ENCODE peak calls at places on chromosomes 2 and 18, in five cellular contexts. Z is IMR-90, F is OCI-LY7, P is lower lobe of right lung, U is AG10803. Y is an unnamed sample.

GRCh38 chr2:222959358-222959757 is 92.6 kb upstream of the KCNE4 start:
- DNase-seq in Z (peak; percentile 87), P (no peak), F (no peak), U (peak; percentile 94), Y (no peak)

GRCh38 chr2:98455494-98455976 is 10.9 kb downstream of the INPP4A start:
- DNase-seq in P (no peak), Z (peak; percentile 64), U (peak; percentile 36), F (no peak), Y (peak; percentile 48)

GRCh38 chr18:56068030-56068671 is 480.2 kb upstream of the TCF4 start:
- DNase-seq in F (no peak), P (no peak), U (peak; percentile 82), Z (peak; percentile 89), Y (no peak)

GRCh38 chr18:7158201-7158600 is 40.6 kb upstream of the LAMA1 start:
- DNase-seq in Z (peak; percentile 79), U (peak; percentile 47), F (no peak), P (no peak), Y (no peak)

GRCh38 chr2:226794751-226795171 is 4.9 kb downstream of the IRS1 start:
- DNase-seq in Z (peak; percentile 81), P (no peak), U (peak; percentile 75), F (no peak), Y (no peak)

GRCh38 chr2:32925976-32926707 is 20.6 kb upstream of the LTBP1 start:
- DNase-seq in U (no peak), P (no peak), Z (no peak), F (no peak), Y (no peak)

GRCh38 chr2:98483257-98483861 is 38.7 kb downstream of the INPP4A start:
- DNase-seq in U (no peak), P (no peak), F (peak; percentile 20), Z (no peak), Y (peak; percentile 65)

GRCh38 chr2:197931661-197932312 is 127.4 kb downstream of the PLCL1 start:
- DNase-seq in Z (peak; percentile 24), U (peak; percentile 78), F (no peak), P (no peak), Y (no peak)

GRCh38 chr2:234836251-234836650 is 115.6 kb upstream of the SH3BP4 start:
- DNase-seq in Z (no peak), U (no peak), F (no peak), P (no peak), Y (no peak)

GRCh38 chr2:226380679-226381078 is 418.9 kb downstream of the IRS1 start:
- DNase-seq in Z (no peak), F (no peak), P (no peak), U (no peak), Y (no peak)

GRCh38 chr2:174023591-174024523 is 58.7 kb upstream of the SP3 start:
- DNase-seq in Z (peak; percentile 95), P (peak; percentile 71), U (peak; percentile 95), F (no peak), Y (no peak)

GRCh38 chr2:209113030-209113429 is 310.8 kb upstream of the MAP2 start:
- DNase-seq in P (no peak), Z (no peak), U (no peak), F (no peak), Y (no peak)

GRCh38 chr2:14633451-14634211 is 1.1 kb downstream of the LRATD1 start:
- DNase-seq in Z (no peak), F (no peak), P (peak; percentile 47), U (no peak), Y (peak; percentile 22)

GRCh38 chr18:8424917-8425725 is 184.1 kb upstream of the RAB12 start:
- DNase-seq in P (no peak), F (no peak), Z (peak; percentile 75), U (peak; percentile 76), Y (no peak)

GRCh38 chr2:106282816-106283215 is 88.7 kb upstream of the UXS1 start:
- DNase-seq in P (no peak), Z (no peak), U (no peak), F (no peak), Y (no peak)

GRCh38 chr2:138086556-138086955 is 122.3 kb downstream of the HNMT start:
- DNase-seq in F (no peak), Z (peak; percentile 51), U (peak; percentile 12), P (no peak), Y (no peak)

DNA sequence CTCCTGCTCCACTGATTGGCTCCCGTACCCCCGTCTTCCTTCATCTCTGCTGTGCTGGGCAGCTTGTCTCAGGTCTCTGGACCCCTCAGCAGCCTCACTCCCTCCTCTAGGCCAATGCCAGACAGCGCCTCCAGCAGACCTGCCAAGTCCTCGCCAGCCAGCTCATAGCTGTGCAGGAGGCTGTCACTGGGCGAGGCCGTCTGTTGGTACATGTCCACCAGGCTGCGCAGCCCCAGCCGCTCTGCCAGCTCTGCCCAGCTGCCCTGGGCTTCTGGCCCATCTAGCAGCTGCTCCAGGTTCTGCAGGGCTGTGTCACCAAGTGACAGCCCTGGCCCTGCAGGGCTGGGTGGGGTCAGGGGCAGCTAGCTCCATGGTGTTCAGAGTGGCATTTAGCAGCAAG is 1.9 kb upstream of the ANKRD62 start:
- DNase-seq in Z (no peak), F (no peak), P (no peak), U (no peak), Y (no peak)
- TF ChIP-seq CTCF in Z (no peak), F (no peak), P (no peak), U (no peak), Y (no peak)

GRCh38 chr2:192283450-192283849 is 88.7 kb upstream of the TMEFF2 start:
- DNase-seq in P (no peak), Z (no peak), F (no peak), U (no peak), Y (no peak)

GRCh38 chr2:192288290-192288689 is 93.6 kb upstream of the TMEFF2 start:
- DNase-seq in F (no peak), U (no peak), Z (no peak), P (no peak), Y (no peak)

DNA sequence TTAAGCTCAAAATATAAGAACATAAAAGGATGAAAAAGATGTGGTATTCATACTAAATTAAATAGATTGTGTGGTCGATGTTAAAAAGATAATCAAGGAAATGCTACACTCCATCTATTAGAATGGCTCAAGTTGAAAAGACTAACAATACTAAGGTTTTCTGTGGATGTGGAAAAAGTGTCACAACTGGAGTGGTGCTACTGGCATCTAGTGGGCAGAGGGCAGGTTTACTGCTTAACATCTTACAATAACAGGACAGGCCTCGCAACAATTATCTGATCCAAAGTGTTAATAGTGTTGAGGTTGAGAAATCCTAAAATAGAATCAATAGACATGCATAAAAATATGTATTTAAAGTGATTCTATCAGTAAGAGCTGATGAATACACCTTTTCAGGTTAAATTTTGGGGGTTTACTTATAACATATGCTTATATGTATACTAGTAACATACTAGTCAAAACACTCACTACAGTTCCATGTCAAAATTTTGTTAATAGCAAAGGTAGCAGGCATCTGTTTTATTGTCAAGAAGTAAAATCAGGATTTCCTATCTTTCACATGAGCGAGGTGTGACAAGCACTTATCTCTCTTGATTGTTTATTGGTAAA is 91.5 kb upstream of the TMEFF2 start:
- DNase-seq in P (no peak), F (no peak), Z (peak; percentile 63), U (peak; percentile 45), Y (no peak)
- TF ChIP-seq CTCF in P (peak; percentile 22), F (peak; percentile 53), Z (peak; percentile 76), U (peak; percentile 66), Y (peak; percentile 20)

GRCh38 chr2:216217904-216218260 is 108.7 kb downstream of the XRCC5 start:
- DNase-seq in Z (no peak), P (no peak), F (no peak), U (no peak), Y (no peak)

GRCh38 chr2:216216951-216217903 is 108.1 kb downstream of the XRCC5 start:
- DNase-seq in P (no peak), U (peak; percentile 34), Z (peak; percentile 71), F (peak; percentile 23), Y (no peak)

GRCh38 chr2:216219866-216220265 is 110.7 kb downstream of the XRCC5 start:
- DNase-seq in F (no peak), U (no peak), P (no peak), Z (no peak), Y (no peak)

GRCh38 chr2:216214768-216215167 is 105.6 kb downstream of the XRCC5 start:
- DNase-seq in P (no peak), U (no peak), Z (no peak), F (no peak), Y (no peak)

DNA sequence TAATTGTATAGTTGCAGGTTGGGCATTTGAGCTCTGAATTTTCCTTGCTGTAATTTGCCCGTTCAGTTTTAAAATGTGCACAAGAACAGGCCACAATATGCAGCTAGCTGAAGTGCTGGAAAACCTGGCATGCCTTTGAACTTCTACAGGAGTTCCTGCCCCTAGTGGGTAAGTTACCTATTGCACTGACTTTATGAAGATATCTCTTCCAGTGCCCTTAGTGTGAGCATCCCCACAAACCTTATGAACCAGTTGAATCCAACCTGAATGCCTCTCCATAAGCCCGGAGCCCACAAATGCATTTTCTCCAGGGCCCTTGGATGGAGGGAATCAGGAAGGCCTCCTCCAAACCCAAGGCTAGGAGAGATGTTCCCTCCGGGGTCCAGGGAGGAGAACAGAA is 106.8 kb downstream of the XRCC5 start:
- DNase-seq in P (no peak), Z (peak; percentile 40), U (peak; percentile 17), F (peak; percentile 45), Y (no peak)
- TF ChIP-seq CTCF in P (peak; percentile 12), Z (peak; percentile 40), U (peak; percentile 48), F (peak; percentile 72), Y (peak; percentile 23)

GRCh38 chr2:113978524-113979171 is 88.8 kb downstream of the ACTR3 start:
- DNase-seq in Z (no peak), P (no peak), U (no peak), F (no peak), Y (no peak)

GRCh38 chr2:113980946-113981345 is 91.1 kb downstream of the ACTR3 start:
- DNase-seq in F (no peak), P (no peak), Z (peak; percentile 52), U (peak; percentile 41), Y (no peak)

GRCh38 chr2:113977660-113978523 is 88.0 kb downstream of the ACTR3 start:
- DNase-seq in U (peak; percentile 55), P (no peak), F (no peak), Z (peak; percentile 72), Y (no peak)

GRCh38 chr2:113981404-113982134 is 91.7 kb downstream of the ACTR3 start:
- DNase-seq in P (no peak), Z (peak; percentile 28), U (peak; percentile 29), F (no peak), Y (no peak)

DNA sequence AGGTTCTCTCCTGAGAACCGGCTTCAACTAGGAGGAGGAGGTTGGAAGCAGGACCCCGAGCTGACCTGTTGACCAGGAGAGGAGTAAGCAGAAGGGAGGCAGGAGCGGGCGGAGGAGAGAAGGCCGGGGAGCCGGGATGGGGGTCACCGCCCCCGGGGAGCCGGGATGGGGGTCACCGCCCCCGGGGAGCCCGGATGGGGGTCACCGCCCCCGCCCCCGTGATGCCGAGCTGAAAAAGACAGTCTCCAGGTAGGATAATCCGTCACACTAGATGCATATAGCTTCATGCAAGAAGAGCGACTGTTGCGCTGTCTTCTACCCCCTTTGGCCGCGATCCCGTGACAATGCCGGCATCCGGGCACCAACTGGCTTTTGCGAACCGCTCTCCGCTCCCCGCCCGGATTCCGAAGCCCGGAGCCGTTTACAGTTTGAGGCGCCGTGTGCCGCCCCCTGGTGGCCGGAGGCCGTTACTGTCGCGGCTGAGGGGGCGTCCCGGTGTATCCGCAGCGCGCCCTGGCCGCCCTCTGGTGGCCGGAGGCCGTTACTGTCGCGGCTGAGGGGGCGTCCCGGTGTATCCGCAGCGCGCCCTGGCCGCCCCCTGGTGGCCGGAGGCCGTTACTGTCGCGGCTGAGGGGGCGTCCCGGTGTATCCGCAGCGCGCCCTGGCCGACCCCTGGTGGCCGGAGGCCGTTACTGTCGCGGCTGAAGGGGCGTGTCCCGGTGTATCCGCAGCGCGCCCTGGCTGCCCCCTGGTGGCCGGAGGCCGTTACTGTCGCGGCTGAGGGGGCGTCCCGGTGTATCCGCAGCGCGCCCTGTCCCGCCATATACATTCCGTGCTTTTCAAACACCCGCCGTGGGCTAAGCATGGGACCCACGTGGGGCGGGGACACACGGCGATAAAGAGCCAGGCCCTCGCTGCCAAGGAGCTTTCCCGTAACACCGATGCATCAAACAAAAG is 89.6 kb downstream of the ACTR3 start:
- DNase-seq in P (no peak), F (peak; percentile 13), U (no peak), Z (no peak), Y (peak; percentile 53)
- TF ChIP-seq CTCF in P (peak; percentile 62), F (peak; percentile 82), U (peak; percentile 10), Z (peak; percentile 48), Y (no peak)